ENCODE peak calls at places on chromosomes 7 and 10, in ten cellular contexts. Y is astrocyte of the spinal cord, V is Calu3, F is A549, L is upper lobe of right lung, J is AG10803, U is glutamatergic neuron, S is fibroblast of mammary gland, D is transverse colon, Z is IMR-90. R is an unnamed sample.

GRCh38 chr7:106568680-106569499 is 92.1 kb downstream of the CCDC71L start:
- DNase-seq in F (no peak), L (no peak), V (peak; percentile 54), J (peak; percentile 95), U (peak; percentile 68), Y (peak; percentile 64), D (no peak), Z (peak; percentile 85), S (peak; percentile 80), R (no peak)

GRCh38 chr7:25007668-25008067 is 27.7 kb upstream of the OSBPL3 start:
- DNase-seq in J (no peak), U (no peak), D (no peak), S (no peak), Y (no peak), L (no peak), V (no peak), F (no peak), Z (no peak), R (no peak)

GRCh38 chr7:38934536-38934935 is 25.5 kb upstream of the VPS41 start:
- DNase-seq in Y (no peak), L (no peak), Z (no peak), V (no peak), S (peak; percentile 13), J (no peak), U (no peak), D (no peak), F (no peak), R (no peak)

GRCh38 chr10:11869743-11870460 is 46.7 kb downstream of the PROSER2 start:
- DNase-seq in D (no peak), Y (peak; percentile 21), S (no peak), F (no peak), V (no peak), U (no peak), L (no peak), Z (no peak), J (peak; percentile 17), R (no peak)

GRCh38 chr10:13852872-13853271 is 266.1 kb downstream of the PRPF18 start:
- DNase-seq in F (no peak), Y (no peak), D (no peak), U (no peak), Z (no peak), S (no peak), J (no peak), L (no peak), V (no peak), R (no peak)

GRCh38 chr7:73746378-73746777 is 7.8 kb upstream of the ABHD11 start:
- DNase-seq in L (no peak), F (no peak), S (no peak), J (no peak), Y (no peak), D (no peak), U (no peak), Z (no peak), V (no peak), R (no peak)

GRCh38 chr10:22655312-22655973 is 58.9 kb downstream of the PIP4K2A start:
- DNase-seq in F (peak; percentile 14), Y (peak; percentile 52), L (no peak), V (peak; percentile 36), S (peak; percentile 88), Z (peak; percentile 92), U (no peak), J (peak; percentile 81), D (no peak), R (no peak)

GRCh38 chr10:114172776-114173555 is 1.0 kb downstream of the CCDC186 start:
- DNase-seq in Z (no peak), V (no peak), L (no peak), Y (peak; percentile 15), U (no peak), D (no peak), J (no peak), F (no peak), S (no peak), R (no peak)

DNA sequence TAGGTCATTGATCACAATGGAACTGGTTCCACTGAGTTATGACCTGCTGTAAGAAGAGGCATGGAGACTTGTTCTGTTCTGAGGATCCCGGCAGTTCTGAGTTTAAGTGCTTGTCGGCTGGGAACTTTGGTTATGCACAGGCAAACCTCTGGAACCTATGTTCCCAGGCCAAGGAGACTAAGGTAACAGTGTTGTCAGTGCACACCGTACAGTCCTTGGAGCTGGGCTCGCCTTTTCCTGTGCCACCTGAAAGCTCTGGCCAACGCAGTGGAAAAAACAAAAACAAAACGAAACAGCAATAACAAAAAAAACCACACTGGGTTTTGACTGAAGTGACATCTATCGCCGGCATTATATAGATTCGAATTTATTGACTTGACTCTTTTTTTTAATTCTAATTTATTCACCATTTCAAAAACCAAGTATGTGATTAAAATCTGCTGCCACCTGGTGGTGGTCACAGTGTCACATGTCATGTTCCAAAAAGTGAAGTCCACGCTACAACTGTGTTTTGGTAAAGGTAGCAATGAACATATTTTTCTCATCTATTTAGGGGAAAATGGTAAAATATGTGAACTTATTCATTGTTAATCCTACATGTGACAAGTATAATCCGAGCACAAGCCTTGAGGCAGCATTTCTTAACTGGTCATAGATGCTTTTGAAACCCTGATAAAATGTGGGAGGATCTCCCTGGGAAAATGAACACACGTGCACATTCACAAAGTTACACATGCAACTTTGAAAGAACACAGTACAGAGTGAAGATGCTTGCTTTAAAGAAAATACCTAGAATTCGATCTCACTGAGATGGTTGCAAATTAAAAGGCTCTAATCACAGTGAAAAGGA is 113.8 kb upstream of the PPP2R2D start:
- DNase-seq in D (no peak), S (peak; percentile 41), Z (peak; percentile 17), U (no peak), J (peak; percentile 1), L (no peak), F (peak; percentile 26), V (peak; percentile 50), Y (peak; percentile 14), R (peak; percentile 61)
- TF ChIP-seq CTCF in D (peak; percentile 53), S (peak; percentile 46), Z (peak; percentile 43), U (peak; percentile 90), J (peak; percentile 52), L (peak; percentile 79), F (peak; percentile 87), V (peak; percentile 40), Y (peak; percentile 51), R (peak; percentile 94)

GRCh38 chr10:7412482-7413251 is 1.8 kb upstream of the SFMBT2 start:
- DNase-seq in Z (no peak), Y (no peak), D (peak; percentile 38), S (no peak), F (no peak), L (peak; percentile 81), V (no peak), J (no peak), U (peak; percentile 69), R (peak; percentile 50)

GRCh38 chr10:7410306-7410799 is 481 bp downstream of the SFMBT2 start:
- DNase-seq in V (peak; percentile 11), S (peak; percentile 12), F (no peak), Z (peak; percentile 10), Y (no peak), J (no peak), U (peak; percentile 43), D (peak; percentile 16), L (peak; percentile 75), R (peak; percentile 18)

GRCh38 chr10:7411671-7412481 is 1.0 kb upstream of the SFMBT2 start:
- DNase-seq in J (no peak), Y (no peak), Z (no peak), V (no peak), D (peak; percentile 13), U (peak; percentile 34), L (peak; percentile 68), F (no peak), S (no peak), R (no peak)

GRCh38 chr10:7409732-7410168 is 1.1 kb downstream of the SFMBT2 start:
- DNase-seq in S (peak; percentile 4), L (no peak), Y (peak; percentile 21), U (peak; percentile 30), Z (no peak), J (no peak), V (no peak), D (no peak), F (no peak), R (peak; percentile 5)

GRCh38 chr10:7410800-7411670 is at the start of gene SFMBT2:
- DNase-seq in Y (peak; percentile 66), S (peak; percentile 64), V (peak; percentile 44), U (peak; percentile 73), F (peak; percentile 75), D (peak; percentile 59), Z (peak; percentile 49), L (peak; percentile 83), J (peak; percentile 43), R (peak; percentile 46)
- TF ChIP-seq CTCF in Y (no peak), S (no peak), V (no peak), U (no peak), F (no peak), D (no peak), Z (peak; percentile 2), L (peak; percentile 19), J (no peak), R (no peak)

GRCh38 chr10:128543186-128543585 is 417.0 kb upstream of the MKI67 start:
- DNase-seq in Z (no peak), S (no peak), V (no peak), Y (no peak), J (no peak), F (no peak), U (no peak), D (no peak), L (no peak), R (no peak)

GRCh38 chr10:128539784-128540759 is 413.8 kb upstream of the MKI67 start:
- DNase-seq in Y (no peak), V (no peak), J (no peak), F (no peak), S (no peak), U (peak; percentile 72), D (no peak), L (no peak), Z (no peak), R (no peak)

GRCh38 chr10:128537888-128538287 is 411.7 kb upstream of the MKI67 start:
- DNase-seq in V (no peak), U (no peak), S (no peak), D (no peak), J (no peak), F (no peak), L (no peak), Z (no peak), Y (no peak), R (no peak)

GRCh38 chr10:128542659-128543058 is 416.4 kb upstream of the MKI67 start:
- DNase-seq in Z (no peak), J (no peak), S (no peak), Y (no peak), U (no peak), V (no peak), D (no peak), L (no peak), F (no peak), R (no peak)

DNA sequence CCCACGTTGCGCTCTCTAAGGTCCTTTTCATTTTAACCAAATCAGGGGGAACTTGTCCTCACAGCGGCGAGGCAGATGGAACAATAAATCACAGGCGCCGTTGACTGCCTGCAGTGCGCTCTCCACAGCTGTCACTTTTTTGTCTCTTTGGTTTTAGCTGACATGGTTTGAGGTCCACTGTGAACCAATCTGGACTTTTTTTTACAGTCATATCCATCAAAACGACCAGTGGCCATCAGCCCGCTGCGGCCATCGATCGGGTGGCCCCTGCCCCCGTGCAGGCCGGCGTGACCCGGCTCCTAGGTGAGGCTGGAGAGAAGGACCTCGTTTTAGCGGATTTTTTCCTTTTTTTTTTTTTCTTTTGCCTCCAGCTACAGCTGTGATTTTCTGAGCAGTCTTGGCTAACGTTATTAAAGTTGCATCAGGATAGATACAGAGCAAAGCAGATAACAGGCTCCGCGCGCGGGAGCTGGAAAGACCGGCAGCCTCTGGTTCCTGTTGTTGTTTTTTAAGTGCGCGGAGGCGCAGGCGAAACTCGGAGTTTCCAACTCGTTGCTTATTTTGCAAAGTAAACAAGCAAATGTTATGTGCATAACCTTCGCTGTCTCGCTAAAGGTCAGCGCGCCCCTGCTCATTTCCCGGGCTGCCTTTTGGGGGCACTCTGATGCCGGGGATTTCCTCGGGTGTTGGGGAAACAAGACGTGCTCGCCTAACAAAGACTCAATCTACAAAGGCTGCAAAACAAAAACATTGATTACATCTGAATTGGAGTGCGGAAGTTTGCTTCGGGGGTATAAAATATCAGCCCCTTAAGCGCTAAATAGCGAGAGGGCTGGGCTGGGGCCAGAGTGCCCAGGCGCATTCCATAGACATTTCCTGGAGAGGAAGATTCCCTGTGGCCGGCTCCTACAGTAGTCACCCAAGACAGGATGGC is 414.9 kb upstream of the MKI67 start:
- DNase-seq in Y (no peak), F (no peak), L (no peak), S (peak; percentile 4), J (no peak), V (no peak), U (peak; percentile 65), Z (no peak), D (peak; percentile 42), R (peak; percentile 36)
- TF ChIP-seq CTCF in Y (no peak), F (no peak), L (no peak), S (no peak), J (no peak), V (no peak), U (no peak), Z (no peak), D (no peak), R (peak; percentile 23)

DNA sequence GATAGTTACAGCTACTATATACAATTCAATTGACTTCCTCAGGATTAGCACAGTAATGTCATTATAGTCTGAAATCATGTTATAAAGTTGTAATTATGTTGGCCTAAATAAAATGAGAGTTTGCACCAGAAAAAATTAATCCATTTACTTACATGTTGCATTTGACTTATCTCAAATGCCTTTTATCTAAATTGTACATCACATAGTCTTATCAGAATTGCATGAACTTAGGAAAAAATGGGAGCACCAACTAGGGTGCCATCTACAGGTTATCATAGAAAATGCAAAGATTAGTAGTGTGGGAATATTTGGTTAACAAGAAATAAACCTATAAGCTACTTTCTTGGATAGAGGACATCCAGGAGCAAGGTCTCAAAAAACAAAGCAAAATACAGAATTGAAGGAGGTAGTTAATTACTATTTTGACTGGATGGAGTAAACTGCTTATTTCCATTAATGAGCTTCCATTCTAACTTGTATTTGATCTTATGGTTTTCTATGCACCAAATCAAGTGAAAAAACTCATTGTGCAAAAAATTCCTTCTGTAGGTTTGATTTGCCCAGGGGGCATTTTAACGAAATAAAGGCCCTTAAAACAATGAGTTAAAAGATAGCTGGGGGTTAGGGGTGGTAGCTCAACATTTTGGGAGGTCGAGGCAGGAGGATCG is 60.0 kb upstream of the ORC5 start:
- DNase-seq in J (peak; percentile 17), F (peak; percentile 12), S (peak; percentile 51), Z (peak; percentile 28), D (no peak), L (no peak), Y (peak; percentile 27), U (no peak), V (no peak), R (no peak)
- TF ChIP-seq CTCF in J (peak; percentile 65), F (peak; percentile 32), S (peak; percentile 72), Z (peak; percentile 56), D (peak; percentile 9), L (peak; percentile 51), Y (peak; percentile 60), U (peak; percentile 59), V (no peak), R (peak; percentile 65)

R was measured in neural crest cell.